ENCODE peak calls at places on chromosomes 11 and 22, in eight cellular contexts. Z is A172; C is NCI-H1105; B is MCF 10A; V is NCI-H774; Q is activated CD4-positive, alpha-beta T cell treated with anti-CD3 and anti-CD28 coated beads, Interleukin-2, amount 50 U/mL, for 4 hours; X is RPMI7951; E is fibroblast of mammary gland. I is an unnamed sample.

GRCh38 chr11:111312076-111312475 is 13.7 kb downstream of the POU2AF3 start:
- DNase-seq in X (no peak), Q (no peak), V (no peak), C (peak), E (no peak), Z (no peak), B (no peak), I (peak)

GRCh38 chr22:32880061-32880460 is 78.6 kb downstream of the TIMP3 start:
- DNase-seq in Q (no peak), V (no peak), B (no peak), X (peak), E (peak), C (no peak), Z (peak), I (no peak)

GRCh38 chr22:20773793-20774212 is at the start of gene SERPIND1:
- DNase-seq in C (no peak), E (no peak), Z (no peak), V (no peak), Q (no peak), B (no peak), X (no peak), I (no peak)

GRCh38 chr11:127461575-127462344 is 461.2 kb upstream of the KIRREL3 start:
- DNase-seq in C (no peak), E (no peak), Z (no peak), X (no peak), B (no peak), V (no peak), Q (no peak), I (no peak)

GRCh38 chr22:23834406-23834805 is 4.4 kb downstream of the DERL3 start:
- DNase-seq in V (no peak), X (no peak), E (no peak), C (no peak), Z (no peak), B (no peak), Q (no peak), I (no peak)

GRCh38 chr22:31579835-31580242 is 82.2 kb downstream of the PISD start:
- DNase-seq in C (no peak), Z (no peak), E (no peak), B (no peak), Q (no peak), V (peak), X (no peak), I (peak)

GRCh38 chr22:30290679-30291333 is 1.5 kb upstream of the CASTOR1 start:
- DNase-seq in C (no peak), Q (no peak), E (peak), V (peak), B (peak), X (peak), Z (peak), I (peak)

GRCh38 chr11:27926981-27927481 is 180.9 kb downstream of the KIF18A start:
- DNase-seq in V (no peak), Z (peak), X (peak), E (peak), B (peak), Q (no peak), C (no peak), I (no peak)

GRCh38 chr11:66541892-66542291 is 4.0 kb downstream of the ZDHHC24 start:
- DNase-seq in B (no peak), V (no peak), Z (no peak), Q (no peak), C (no peak), X (no peak), E (no peak), I (no peak)

GRCh38 chr11:62548545-62549335 is 2.1 kb upstream of the AHNAK start:
- DNase-seq in Z (peak), B (peak), V (no peak), C (no peak), E (no peak), Q (no peak), X (no peak), I (no peak)

GRCh38 chr11:46050065-46050464 is 71.2 kb downstream of the PHF21A start:
- DNase-seq in Z (peak), Q (no peak), V (no peak), C (no peak), X (peak), B (peak), E (peak), I (no peak)